ENCODE peak calls at places on chromosomes 5 and 9, in five cellular contexts. E is A673; M is lower leg skin; F is osteocyte; Z is CD4-positive, alpha-beta T cell. B is an unnamed sample.

GRCh38 chr9:78958887-78959286 is 612.9 kb upstream of the TLE4 start:
- DNase-seq in E (peak), M (no peak), F (no peak), Z (no peak), B (no peak)

GRCh38 chr5:67246108-67246507 is 49.5 kb upstream of the CD180 start:
- DNase-seq in E (peak), M (no peak), F (no peak), Z (no peak), B (no peak)

GRCh38 chr5:169272731-169273401 is 28.1 kb downstream of the SLIT3 start:
- DNase-seq in E (no peak), M (no peak), F (no peak), Z (no peak), B (no peak)

GRCh38 chr5:115490601-115491000 is 54.0 kb downstream of the FEM1C start:
- DNase-seq in E (no peak), M (no peak), F (no peak), Z (no peak), B (no peak)

GRCh38 chr5:111415053-111415452 is 97.3 kb downstream of the STARD4 start:
- DNase-seq in E (no peak), M (no peak), F (no peak), Z (no peak), B (no peak)

GRCh38 chr9:38035873-38036272 is 33.2 kb downstream of the SHB start:
- DNase-seq in E (peak), M (no peak), F (no peak), Z (no peak), B (no peak)

GRCh38 chr5:178522361-178522760 is 67.8 kb downstream of the COL23A1 start:
- DNase-seq in E (no peak), M (peak), F (no peak), Z (no peak), B (no peak)

GRCh38 chr9:109192732-109193361 is 25.8 kb upstream of the FRRS1L start:
- DNase-seq in E (no peak), M (peak), F (no peak), Z (no peak), B (peak)

GRCh38 chr5:87121315-87122170 is 146.1 kb upstream of the RASA1 start:
- DNase-seq in E (peak), M (no peak), F (no peak), Z (peak), B (no peak)

GRCh38 chr9:121985792-121986494 is 107.2 kb downstream of the TTLL11 start:
- DNase-seq in E (no peak), M (peak), F (no peak), Z (no peak), B (no peak)
- TF ChIP-seq CTCF in E (no peak), M (no peak), F (no peak), Z (no peak), B (no peak)

GRCh38 chr9:137175345-137175961 is 3.6 kb upstream of the TMEM210 start:
- DNase-seq in E (no peak), M (no peak), F (no peak), Z (no peak), B (no peak)
- TF ChIP-seq CTCF in E (peak), M (no peak), F (no peak), Z (peak), B (peak)

GRCh38 chr9:93453047-93453914 is at the start of gene FAM120AOS:
- DNase-seq in E (peak), M (peak), F (peak), Z (peak), B (peak)

GRCh38 chr9:93452710-93453046 is 703 bp downstream of the FAM120AOS start:
- DNase-seq in E (peak), M (no peak), F (no peak), Z (peak), B (no peak)

GRCh38 chr9:93450817-93451761 is at the start of gene FAM120A:
- DNase-seq in E (peak), M (peak), F (peak), Z (peak), B (peak)

GRCh38 chr9:93456022-93456421 is 2.6 kb upstream of the FAM120AOS start:
- DNase-seq in E (no peak), M (no peak), F (no peak), Z (no peak), B (no peak)

DNA sequence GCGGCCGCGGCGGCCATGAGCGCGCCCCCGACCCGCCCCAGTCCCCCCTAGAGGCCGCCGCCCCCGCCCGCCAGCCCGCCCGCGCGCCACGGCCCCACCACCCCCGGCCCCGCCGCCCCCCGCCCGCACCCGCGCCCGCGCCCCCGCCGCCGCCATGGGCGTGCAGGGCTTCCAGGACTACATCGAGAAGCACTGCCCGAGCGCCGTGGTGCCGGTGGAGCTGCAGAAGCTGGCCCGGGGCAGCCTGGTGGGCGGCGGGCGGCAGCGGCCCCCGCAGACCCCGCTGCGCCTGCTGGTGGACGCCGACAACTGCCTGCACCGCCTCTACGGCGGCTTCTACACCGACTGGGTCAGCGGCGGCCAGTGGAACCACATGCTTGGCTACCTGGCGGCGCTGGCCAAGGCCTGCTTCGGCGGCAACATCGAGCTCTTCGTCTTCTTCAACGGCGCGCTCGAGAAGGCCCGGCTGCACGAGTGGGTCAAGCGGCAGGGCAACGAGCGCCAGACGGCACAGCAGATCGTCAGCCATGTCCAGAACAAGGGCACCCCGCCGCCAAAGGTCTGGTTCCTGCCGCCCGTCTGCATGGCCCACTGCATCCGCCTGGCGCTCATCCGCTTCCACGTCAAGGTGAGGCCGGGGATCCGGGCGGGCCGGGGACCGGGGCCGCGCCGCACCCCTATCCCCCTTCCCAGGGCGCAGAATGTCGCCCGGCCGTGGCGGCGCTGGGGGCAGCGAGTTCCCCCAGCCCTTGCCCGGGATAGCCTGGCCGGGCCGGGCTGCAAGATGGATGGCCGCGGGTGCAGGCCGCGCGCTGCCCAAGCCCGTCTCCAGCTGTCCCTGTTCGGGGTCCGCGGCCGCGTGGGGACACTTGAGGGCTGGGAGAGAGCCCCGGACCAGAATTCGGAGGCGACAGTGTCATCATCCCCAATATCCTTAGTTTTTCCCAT is 551 bp downstream of the FAM120A start:
- DNase-seq in E (peak), M (peak), F (no peak), Z (peak), B (peak)
- TF ChIP-seq CTCF in E (no peak), M (no peak), F (peak), Z (no peak), B (peak)

DNA sequence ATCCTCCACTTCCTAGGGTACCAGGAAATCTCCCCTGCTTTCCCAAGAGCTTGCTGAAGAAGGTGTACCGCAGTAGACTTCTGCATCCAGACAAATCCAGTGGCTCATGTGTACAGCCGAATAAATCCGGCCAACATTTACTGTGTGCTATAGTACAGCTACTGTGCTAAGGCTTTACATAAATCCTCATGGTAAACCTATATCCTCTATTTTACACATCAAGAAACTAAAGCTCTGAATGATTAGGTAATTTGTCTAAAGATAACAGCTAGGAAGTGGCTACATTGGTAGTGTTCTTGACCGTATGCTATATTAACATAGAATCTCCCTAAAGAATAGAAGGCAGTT is 511 bp upstream of the WDR41 start:
- DNase-seq in E (no peak), M (no peak), F (no peak), Z (no peak), B (no peak)
- TF ChIP-seq CTCF in E (no peak), M (no peak), F (no peak), Z (peak), B (no peak)

DNA sequence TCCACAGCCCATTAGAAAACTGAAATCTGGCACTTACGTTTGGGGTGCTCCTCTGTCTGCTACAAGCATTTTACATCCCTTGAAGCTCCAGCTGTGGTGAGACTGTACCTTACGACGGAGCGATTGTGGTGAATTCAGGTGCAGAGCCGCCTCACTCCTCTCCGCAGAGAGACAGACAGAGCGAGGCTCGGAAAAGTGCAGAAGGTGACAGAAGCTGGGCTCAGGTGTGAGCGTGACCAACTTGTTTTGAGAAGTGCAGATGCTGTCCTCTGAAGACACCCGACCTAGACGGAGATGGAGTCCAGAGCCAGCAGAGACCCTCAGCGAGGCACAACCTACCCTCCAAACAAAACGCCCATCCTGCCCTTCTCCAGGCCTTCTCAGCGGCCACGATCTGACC is 196.5 kb downstream of the MED10 start:
- DNase-seq in E (no peak), M (peak), F (no peak), Z (no peak), B (no peak)
- TF ChIP-seq CTCF in E (no peak), M (no peak), F (no peak), Z (no peak), B (no peak)

GRCh38 chr5:37840036-37840909 is at the start of gene GDNF:
- DNase-seq in E (peak), M (no peak), F (no peak), Z (no peak), B (peak)
- TF ChIP-seq CTCF in E (peak), M (no peak), F (peak), Z (no peak), B (peak)

GRCh38 chr9:101486693-101487442 is 46.8 kb upstream of the RNF20 start:
- DNase-seq in E (peak), M (peak), F (peak), Z (no peak), B (peak)
- TF ChIP-seq CTCF in E (peak), M (no peak), F (peak), Z (no peak), B (peak)

GRCh38 chr9:132554755-132555154 is 27.7 kb upstream of the BARHL1 start:
- DNase-seq in E (no peak), M (no peak), F (no peak), Z (no peak), B (no peak)
- TF ChIP-seq CTCF in E (no peak), M (no peak), F (no peak), Z (no peak), B (no peak)

B was measured in progenitor cell of endocrine pancreas.